ENCODE peak calls at places on chromosomes 5 and 9, in four cellular contexts. One of them, this sample, is unnamed.

GRCh38 chr5:57504357-57504756 is 21.7 kb upstream of the ACTBL2 start:
- DNase-seq in neuronal stem cell: no peak
- DNase-seq in fibroblast of lung: peak; percentile 55
- DNase-seq in GM23248: no peak
- DNase-seq in this sample: no peak

GRCh38 chr5:19172926-19173425 is 815.0 kb downstream of the CDH18 start:
- DNase-seq in fibroblast of lung: no peak
- DNase-seq in neuronal stem cell: no peak
- DNase-seq in GM23248: no peak
- DNase-seq in this sample: no peak

GRCh38 chr5:133273661-133274596 is 222.1 kb downstream of the HSPA4 start:
- DNase-seq in neuronal stem cell: no peak
- DNase-seq in GM23248: peak; percentile 70
- DNase-seq in fibroblast of lung: peak; percentile 66
- DNase-seq in this sample: peak; percentile 89

GRCh38 chr9:68522954-68523353 is 17.7 kb downstream of the TMEM252 start:
- DNase-seq in GM23248: no peak
- DNase-seq in fibroblast of lung: no peak
- DNase-seq in neuronal stem cell: no peak
- DNase-seq in this sample: no peak

GRCh38 chr9:71690058-71690691 is 78.1 kb downstream of the CEMIP2 start:
- DNase-seq in GM23248: peak; percentile 56
- DNase-seq in fibroblast of lung: peak; percentile 20
- DNase-seq in neuronal stem cell: no peak
- DNase-seq in this sample: no peak

GRCh38 chr5:98813755-98814154 is 40.3 kb downstream of the RGMB start:
- DNase-seq in neuronal stem cell: no peak
- DNase-seq in fibroblast of lung: no peak
- DNase-seq in GM23248: no peak
- DNase-seq in this sample: no peak

GRCh38 chr5:131109540-131110255 is 55.4 kb downstream of the HINT1 start:
- DNase-seq in fibroblast of lung: peak; percentile 17
- DNase-seq in GM23248: peak; percentile 62
- DNase-seq in neuronal stem cell: peak; percentile 35
- DNase-seq in this sample: peak; percentile 58

GRCh38 chr5:36494756-36495637 is 111.4 kb upstream of the SLC1A3 start:
- DNase-seq in neuronal stem cell: no peak
- DNase-seq in fibroblast of lung: peak; percentile 92
- DNase-seq in GM23248: peak; percentile 78
- DNase-seq in this sample: peak; percentile 24

GRCh38 chr5:73061593-73061992 is 58.8 kb upstream of the TMEM171 start:
- DNase-seq in GM23248: peak; percentile 5
- DNase-seq in neuronal stem cell: no peak
- DNase-seq in fibroblast of lung: peak; percentile 9
- DNase-seq in this sample: no peak

GRCh38 chr9:132163457-132163875 is 1.6 kb downstream of the NTNG2 start:
- DNase-seq in GM23248: peak; percentile 68
- DNase-seq in neuronal stem cell: no peak
- DNase-seq in fibroblast of lung: peak; percentile 26
- DNase-seq in this sample: no peak

GRCh38 chr9:132161743-132162187 is at the start of gene NTNG2:
- DNase-seq in GM23248: no peak
- DNase-seq in fibroblast of lung: no peak
- DNase-seq in neuronal stem cell: no peak
- DNase-seq in this sample: no peak

GRCh38 chr9:132162764-132163456 is 1.1 kb downstream of the NTNG2 start:
- DNase-seq in fibroblast of lung: no peak
- DNase-seq in neuronal stem cell: no peak
- DNase-seq in GM23248: no peak
- DNase-seq in this sample: no peak

GRCh38 chr9:132163876-132164603 is 2.2 kb downstream of the NTNG2 start:
- DNase-seq in fibroblast of lung: no peak
- DNase-seq in neuronal stem cell: no peak
- DNase-seq in GM23248: no peak
- DNase-seq in this sample: no peak

GRCh38 chr9:132160802-132161742 is 786 bp upstream of the NTNG2 start:
- DNase-seq in fibroblast of lung: peak; percentile 76
- DNase-seq in GM23248: peak; percentile 87
- DNase-seq in neuronal stem cell: peak; percentile 35
- DNase-seq in this sample: peak; percentile 54
- H3K4me3 ChIP-seq in fibroblast of lung: peak overlapping the region; percentile 64
- H3K4me3 ChIP-seq in GM23248: peak overlapping the region; percentile 83
- H3K4me3 ChIP-seq in neuronal stem cell: peak overlapping the region; percentile 40
- H3K4me3 ChIP-seq in this sample: peak overlapping the region; percentile 63

DNA sequence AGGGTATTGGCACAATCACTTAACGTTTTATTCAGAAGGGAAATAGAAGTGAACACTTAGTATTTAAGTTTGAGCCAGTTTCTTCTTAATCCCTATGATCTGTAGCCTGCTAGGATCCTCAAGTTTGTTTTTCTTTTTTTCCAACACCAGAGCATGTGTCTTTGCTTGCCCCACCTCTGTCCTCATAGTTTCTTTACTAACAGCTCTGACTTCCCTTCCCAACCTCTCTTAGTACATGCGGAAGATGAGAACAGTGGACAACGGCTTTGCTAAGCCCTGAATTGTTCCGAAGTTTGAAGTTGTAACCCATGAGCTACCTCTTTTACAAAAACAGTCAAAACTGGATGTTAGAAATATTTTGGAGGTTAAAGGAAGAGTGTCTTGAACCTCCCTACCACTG is 61.7 kb upstream of the TAF11L2 start:
- DNase-seq in neuronal stem cell: no peak
- DNase-seq in GM23248: peak; percentile 50
- DNase-seq in fibroblast of lung: no peak
- DNase-seq in this sample: no peak
- H3K27ac ChIP-seq in neuronal stem cell: no peak overlapping the region
- H3K27ac ChIP-seq in GM23248: peak overlapping the region; percentile 13
- H3K27ac ChIP-seq in fibroblast of lung: peak overlapping the region; percentile 47
- H3K27ac ChIP-seq in this sample: no peak overlapping the region

GRCh38 chr5:142870552-142870951 is 100.4 kb downstream of the ARHGAP26 start:
- DNase-seq in fibroblast of lung: no peak
- DNase-seq in GM23248: no peak
- DNase-seq in neuronal stem cell: no peak
- DNase-seq in this sample: no peak
- H3K4me1 ChIP-seq in fibroblast of lung: no peaks in the 10 kb centered on the region
- H3K4me1 ChIP-seq in GM23248: peaks cover 3% of the 10 kb centered on the region
- H3K4me1 ChIP-seq in neuronal stem cell: peaks cover 2% of the 10 kb centered on the region
- H3K4me1 ChIP-seq in this sample: peaks cover 35% of the 10 kb centered on the region

DNA sequence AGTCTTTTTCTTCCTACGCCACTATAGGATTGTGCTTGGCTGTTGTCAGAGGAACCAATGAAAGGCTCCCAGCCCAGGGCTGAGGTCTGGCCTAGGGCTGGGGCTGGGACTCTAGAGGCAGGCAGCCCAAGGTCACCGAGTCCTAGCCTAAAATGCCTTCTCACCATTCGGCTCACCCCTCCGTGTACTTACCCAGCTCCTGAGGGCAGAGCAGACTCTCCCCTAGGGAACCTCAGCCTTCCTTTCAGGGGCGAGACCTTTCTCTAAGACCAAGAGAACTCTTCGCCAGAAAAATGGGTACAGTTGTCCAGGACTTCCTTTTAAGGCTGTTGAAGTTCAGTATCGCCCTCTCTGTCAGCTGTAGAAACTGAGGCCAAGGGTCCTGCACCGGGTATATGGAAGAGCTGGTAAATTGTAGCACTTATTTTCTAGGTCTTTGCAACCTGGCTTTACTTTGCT is 1.7 kb upstream of the SPRY4 start:
- DNase-seq in fibroblast of lung: no peak
- DNase-seq in neuronal stem cell: no peak
- DNase-seq in GM23248: no peak
- DNase-seq in this sample: no peak
- H3K4me3 ChIP-seq in fibroblast of lung: peak overlapping the region; percentile 31
- H3K4me3 ChIP-seq in neuronal stem cell: peak overlapping the region; percentile 86
- H3K4me3 ChIP-seq in GM23248: peak overlapping the region; percentile 80
- H3K4me3 ChIP-seq in this sample: peak overlapping the region; percentile 78

GRCh38 chr5:30387974-30388632 is 805.4 kb upstream of the CDH6 start:
- DNase-seq in fibroblast of lung: no peak
- DNase-seq in GM23248: no peak
- DNase-seq in neuronal stem cell: no peak
- DNase-seq in this sample: no peak
- H3K27ac ChIP-seq in fibroblast of lung: no peak overlapping the region
- H3K27ac ChIP-seq in GM23248: no peak overlapping the region
- H3K27ac ChIP-seq in neuronal stem cell: no peak overlapping the region
- H3K27ac ChIP-seq in this sample: no peak overlapping the region

DNA sequence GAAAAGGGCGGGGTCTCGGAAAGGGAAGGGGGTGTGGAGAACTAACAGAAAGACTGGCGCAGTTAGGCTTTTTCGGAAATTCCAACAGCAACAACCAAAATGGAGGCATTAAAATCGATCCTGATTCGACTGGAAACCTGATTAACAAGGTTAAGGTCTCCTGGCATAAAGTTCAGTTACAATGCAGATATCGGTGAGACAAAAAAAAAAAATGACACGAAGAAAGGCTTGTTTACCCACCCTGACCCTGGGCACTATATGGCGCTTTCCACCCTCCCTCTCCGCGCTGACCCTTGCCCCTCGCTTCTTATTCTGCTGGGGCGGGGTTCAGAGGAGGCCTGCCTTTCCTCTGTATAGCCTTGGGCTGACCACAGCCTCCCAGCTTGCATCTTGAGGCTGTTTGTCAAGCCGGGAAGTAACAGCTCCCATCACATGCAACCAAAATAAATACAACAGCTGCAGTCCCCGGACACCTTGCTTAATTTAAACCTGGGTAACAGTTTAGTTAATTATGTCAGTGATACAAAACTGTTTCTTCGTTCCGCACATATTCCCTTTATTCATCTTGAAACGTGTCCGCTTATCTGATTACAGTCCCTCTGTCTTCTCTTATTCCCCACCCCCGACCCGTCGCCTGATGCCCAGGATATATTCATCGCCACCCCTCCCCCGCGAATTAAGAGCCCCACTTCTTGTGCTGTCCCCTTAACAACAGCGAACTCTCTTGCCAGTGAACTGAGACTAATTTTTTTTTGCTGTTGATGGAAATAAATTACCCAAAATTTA is 808 bp upstream of the PJA2 start:
- DNase-seq in GM23248: peak; percentile 88
- DNase-seq in neuronal stem cell: peak; percentile 79
- DNase-seq in fibroblast of lung: peak; percentile 71
- DNase-seq in this sample: peak; percentile 71
- H3K4me1 ChIP-seq in GM23248: peaks cover 30% of the 10 kb centered on the region
- H3K4me1 ChIP-seq in neuronal stem cell: peaks cover 12% of the 10 kb centered on the region
- H3K4me1 ChIP-seq in fibroblast of lung: peaks cover 10% of the 10 kb centered on the region
- H3K4me1 ChIP-seq in this sample: peaks cover 29% of the 10 kb centered on the region